ENCODE peak calls at places on chromosomes 13 and 19, in eight cellular contexts. One of them, this sample, is unnamed.

GRCh38 chr19:52735734-52736133 is 890 bp upstream of the ZNF611 start:
- DNase-seq in spleen: peak
- DNase-seq in HCT116: no peak
- DNase-seq in breast epithelium: peak
- DNase-seq in H1: peak
- DNase-seq in GM23338: peak
- DNase-seq in GM12892: no peak
- DNase-seq in Panc1: no peak
- DNase-seq in this sample: no peak

GRCh38 chr13:44906758-44907157 is 82.5 kb downstream of the NUFIP1 start:
- DNase-seq in spleen: no peak
- DNase-seq in HCT116: no peak
- DNase-seq in breast epithelium: no peak
- DNase-seq in H1: no peak
- DNase-seq in GM23338: no peak
- DNase-seq in GM12892: no peak
- DNase-seq in Panc1: no peak
- DNase-seq in this sample: no peak

GRCh38 chr13:49419292-49419691 is 24.6 kb downstream of the CAB39L start:
- DNase-seq in spleen: no peak
- DNase-seq in HCT116: no peak
- DNase-seq in breast epithelium: no peak
- DNase-seq in H1: no peak
- DNase-seq in GM23338: no peak
- DNase-seq in GM12892: no peak
- DNase-seq in Panc1: no peak
- DNase-seq in this sample: no peak

GRCh38 chr19:14544977-14545715 is 15.8 kb downstream of the TECR start:
- DNase-seq in spleen: no peak
- DNase-seq in HCT116: no peak
- DNase-seq in breast epithelium: no peak
- DNase-seq in H1: no peak
- DNase-seq in GM23338: no peak
- DNase-seq in GM12892: no peak
- DNase-seq in Panc1: no peak
- DNase-seq in this sample: no peak

GRCh38 chr13:104577029-104577820 is 1511.0 kb upstream of the SLC10A2 start:
- DNase-seq in spleen: no peak
- DNase-seq in HCT116: no peak
- DNase-seq in breast epithelium: no peak
- DNase-seq in H1: no peak
- DNase-seq in GM23338: no peak
- DNase-seq in GM12892: no peak
- DNase-seq in Panc1: no peak
- DNase-seq in this sample: no peak

GRCh38 chr13:28494861-28495585 is at the start of gene FLT1:
- DNase-seq in spleen: peak
- DNase-seq in HCT116: no peak
- DNase-seq in breast epithelium: no peak
- DNase-seq in H1: peak
- DNase-seq in GM23338: peak
- DNase-seq in GM12892: peak
- DNase-seq in Panc1: no peak
- DNase-seq in this sample: no peak

GRCh38 chr19:18650468-18651001 is 13.7 kb downstream of the KLHL26 start:
- DNase-seq in spleen: no peak
- DNase-seq in HCT116: no peak
- DNase-seq in breast epithelium: no peak
- DNase-seq in H1: no peak
- DNase-seq in GM23338: no peak
- DNase-seq in GM12892: no peak
- DNase-seq in Panc1: no peak
- DNase-seq in this sample: peak

GRCh38 chr13:44870456-44870929 is 118.8 kb downstream of the NUFIP1 start:
- DNase-seq in spleen: no peak
- DNase-seq in HCT116: no peak
- DNase-seq in breast epithelium: peak
- DNase-seq in H1: no peak
- DNase-seq in GM23338: no peak
- DNase-seq in GM12892: no peak
- DNase-seq in Panc1: no peak
- DNase-seq in this sample: no peak

GRCh38 chr19:5014941-5015340 is 46.0 kb downstream of the KDM4B start:
- DNase-seq in spleen: no peak
- DNase-seq in HCT116: no peak
- DNase-seq in breast epithelium: no peak
- DNase-seq in H1: no peak
- DNase-seq in GM23338: no peak
- DNase-seq in GM12892: no peak
- DNase-seq in Panc1: no peak
- DNase-seq in this sample: no peak

GRCh38 chr19:1019616-1019961 is 1.3 kb downstream of the TMEM259 start:
- DNase-seq in spleen: peak
- DNase-seq in HCT116: no peak
- DNase-seq in breast epithelium: no peak
- DNase-seq in H1: no peak
- DNase-seq in GM23338: no peak
- DNase-seq in GM12892: no peak
- DNase-seq in Panc1: no peak
- DNase-seq in this sample: no peak

GRCh38 chr19:13156968-13157882 is 7.0 kb downstream of the IER2 start:
- DNase-seq in spleen: no peak
- DNase-seq in HCT116: no peak
- DNase-seq in breast epithelium: no peak
- DNase-seq in H1: no peak
- DNase-seq in GM23338: no peak
- DNase-seq in GM12892: no peak
- DNase-seq in Panc1: no peak
- DNase-seq in this sample: no peak

GRCh38 chr19:8489591-8490394 is 12.6 kb downstream of the PRAM1 start:
- DNase-seq in spleen: peak
- DNase-seq in HCT116: no peak
- DNase-seq in breast epithelium: peak
- DNase-seq in H1: no peak
- DNase-seq in GM23338: peak
- DNase-seq in GM12892: no peak
- DNase-seq in Panc1: no peak
- DNase-seq in this sample: no peak

GRCh38 chr19:33040994-33041827 is 23.5 kb downstream of the RHPN2 start:
- DNase-seq in spleen: no peak
- DNase-seq in HCT116: peak
- DNase-seq in breast epithelium: no peak
- DNase-seq in H1: no peak
- DNase-seq in GM23338: no peak
- DNase-seq in GM12892: no peak
- DNase-seq in Panc1: peak
- DNase-seq in this sample: no peak

GRCh38 chr19:8526345-8527062 is 12.5 kb upstream of the ZNF414 start:
- DNase-seq in spleen: peak
- DNase-seq in HCT116: peak
- DNase-seq in breast epithelium: peak
- DNase-seq in H1: peak
- DNase-seq in GM23338: peak
- DNase-seq in GM12892: no peak
- DNase-seq in Panc1: no peak
- DNase-seq in this sample: peak

GRCh38 chr13:112674412-112675383 is 15.1 kb upstream of the ATP11A start:
- DNase-seq in spleen: no peak
- DNase-seq in HCT116: no peak
- DNase-seq in breast epithelium: no peak
- DNase-seq in H1: no peak
- DNase-seq in GM23338: no peak
- DNase-seq in GM12892: no peak
- DNase-seq in Panc1: no peak
- DNase-seq in this sample: no peak

GRCh38 chr13:113588394-113589111 is 4.0 kb downstream of the TFDP1 start:
- DNase-seq in spleen: peak
- DNase-seq in HCT116: no peak
- DNase-seq in breast epithelium: no peak
- DNase-seq in H1: no peak
- DNase-seq in GM23338: no peak
- DNase-seq in GM12892: no peak
- DNase-seq in Panc1: no peak
- DNase-seq in this sample: peak

GRCh38 chr13:35478384-35479222 is 2.1 kb upstream of the MAB21L1 start:
- DNase-seq in spleen: peak
- DNase-seq in HCT116: no peak
- DNase-seq in breast epithelium: no peak
- DNase-seq in H1: no peak
- DNase-seq in GM23338: peak
- DNase-seq in GM12892: no peak
- DNase-seq in Panc1: no peak
- DNase-seq in this sample: no peak

GRCh38 chr13:76017861-76018556 is 381.9 kb downstream of the LMO7 start:
- DNase-seq in spleen: no peak
- DNase-seq in HCT116: no peak
- DNase-seq in breast epithelium: no peak
- DNase-seq in H1: no peak
- DNase-seq in GM23338: no peak
- DNase-seq in GM12892: no peak
- DNase-seq in Panc1: no peak
- DNase-seq in this sample: no peak

GRCh38 chr19:16342002-16342715 is 17.5 kb downstream of the KLF2 start:
- DNase-seq in spleen: no peak
- DNase-seq in HCT116: no peak
- DNase-seq in breast epithelium: no peak
- DNase-seq in H1: no peak
- DNase-seq in GM23338: no peak
- DNase-seq in GM12892: no peak
- DNase-seq in Panc1: no peak
- DNase-seq in this sample: no peak

GRCh38 chr19:51970718-51971117 is 15.9 kb downstream of the ZNF350 start:
- DNase-seq in spleen: no peak
- DNase-seq in HCT116: no peak
- DNase-seq in breast epithelium: no peak
- DNase-seq in H1: no peak
- DNase-seq in GM23338: no peak
- DNase-seq in GM12892: no peak
- DNase-seq in Panc1: no peak
- DNase-seq in this sample: no peak

GRCh38 chr19:49614096-49614857 is 23.3 kb downstream of the PRR12 start:
- DNase-seq in spleen: no peak
- DNase-seq in HCT116: no peak
- DNase-seq in breast epithelium: no peak
- DNase-seq in H1: no peak
- DNase-seq in GM23338: no peak
- DNase-seq in GM12892: no peak
- DNase-seq in Panc1: peak
- DNase-seq in this sample: no peak
- TF ChIP-seq POLR2AphosphoS5 in spleen: no peak
- TF ChIP-seq POLR2AphosphoS5 in HCT116: peak
- TF ChIP-seq POLR2AphosphoS5 in breast epithelium: no peak
- TF ChIP-seq POLR2AphosphoS5 in H1: no peak
- TF ChIP-seq POLR2AphosphoS5 in GM23338: no peak
- TF ChIP-seq POLR2AphosphoS5 in GM12892: no peak
- TF ChIP-seq POLR2AphosphoS5 in Panc1: no peak
- TF ChIP-seq POLR2AphosphoS5 in this sample: no peak

DNA sequence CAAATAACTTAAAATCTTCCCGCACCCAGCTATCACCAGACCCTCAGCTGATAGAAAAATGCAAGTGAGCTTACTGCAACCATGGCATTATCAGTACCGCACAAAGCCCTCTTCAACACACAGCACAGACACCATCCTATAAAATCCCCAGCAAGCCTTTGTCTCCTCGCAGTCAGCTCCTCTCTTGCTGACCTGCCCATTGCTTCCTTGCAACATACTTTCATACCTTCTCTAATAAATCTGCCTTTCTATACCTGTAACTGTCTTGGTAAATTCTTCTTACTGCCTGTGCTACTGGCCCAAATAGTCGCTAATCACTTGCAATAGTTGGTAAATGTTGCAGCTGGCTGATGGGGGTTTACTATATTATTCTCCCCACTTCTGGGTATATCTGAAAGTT is 43.3 kb upstream of the FARP1 start:
- DNase-seq in spleen: no peak
- DNase-seq in HCT116: no peak
- DNase-seq in breast epithelium: no peak
- DNase-seq in H1: no peak
- DNase-seq in GM23338: no peak
- DNase-seq in GM12892: no peak
- DNase-seq in Panc1: no peak
- DNase-seq in this sample: no peak
- TF ChIP-seq POLR2AphosphoS5 in spleen: no peak
- TF ChIP-seq POLR2AphosphoS5 in HCT116: no peak
- TF ChIP-seq POLR2AphosphoS5 in breast epithelium: no peak
- TF ChIP-seq POLR2AphosphoS5 in H1: no peak
- TF ChIP-seq POLR2AphosphoS5 in GM23338: no peak
- TF ChIP-seq POLR2AphosphoS5 in GM12892: no peak
- TF ChIP-seq POLR2AphosphoS5 in Panc1: no peak
- TF ChIP-seq POLR2AphosphoS5 in this sample: no peak

DNA sequence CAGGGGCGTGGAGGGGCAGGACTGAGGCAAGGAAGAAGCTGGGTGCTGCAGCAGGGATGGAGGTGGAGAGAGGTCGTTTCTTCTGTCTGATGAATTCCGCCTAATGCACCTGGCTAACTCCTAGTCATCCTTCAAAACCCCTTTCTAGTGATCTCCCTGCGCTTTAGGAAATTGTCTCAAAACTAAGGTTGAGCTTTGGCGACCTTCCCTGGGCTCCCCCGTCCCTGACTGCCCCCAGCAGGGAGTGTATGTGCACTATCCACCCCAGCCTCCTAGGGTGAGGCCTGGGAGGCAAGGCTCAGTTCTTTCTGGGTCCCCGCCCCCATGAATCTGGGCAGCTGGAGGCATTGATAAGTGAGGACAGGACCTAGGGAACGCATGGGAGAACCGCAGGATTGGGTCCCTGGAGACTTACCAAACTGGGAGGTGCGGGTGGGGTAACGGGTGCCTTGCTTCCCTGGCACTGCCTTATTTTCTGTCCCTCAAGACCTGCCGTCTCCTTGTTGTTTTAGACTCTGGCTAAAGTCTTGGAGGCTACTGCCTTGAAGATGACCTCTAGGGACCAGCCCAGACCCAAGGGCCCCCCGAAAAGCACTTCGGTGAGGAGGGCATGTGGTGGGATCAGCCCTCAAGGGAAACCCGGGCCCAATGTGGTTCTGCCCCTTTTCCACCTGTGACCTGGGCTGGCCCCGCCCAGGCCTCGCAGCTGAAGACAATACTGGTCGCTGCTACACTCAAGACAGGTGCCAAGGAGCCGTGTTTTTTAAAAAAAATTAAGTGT is 512 bp downstream of the TLE6 start:
- DNase-seq in spleen: peak
- DNase-seq in HCT116: no peak
- DNase-seq in breast epithelium: no peak
- DNase-seq in H1: no peak
- DNase-seq in GM23338: no peak
- DNase-seq in GM12892: no peak
- DNase-seq in Panc1: no peak
- DNase-seq in this sample: no peak
- TF ChIP-seq POLR2AphosphoS5 in spleen: no peak
- TF ChIP-seq POLR2AphosphoS5 in HCT116: no peak
- TF ChIP-seq POLR2AphosphoS5 in breast epithelium: no peak
- TF ChIP-seq POLR2AphosphoS5 in H1: no peak
- TF ChIP-seq POLR2AphosphoS5 in GM23338: no peak
- TF ChIP-seq POLR2AphosphoS5 in GM12892: no peak
- TF ChIP-seq POLR2AphosphoS5 in Panc1: no peak
- TF ChIP-seq POLR2AphosphoS5 in this sample: no peak

DNA sequence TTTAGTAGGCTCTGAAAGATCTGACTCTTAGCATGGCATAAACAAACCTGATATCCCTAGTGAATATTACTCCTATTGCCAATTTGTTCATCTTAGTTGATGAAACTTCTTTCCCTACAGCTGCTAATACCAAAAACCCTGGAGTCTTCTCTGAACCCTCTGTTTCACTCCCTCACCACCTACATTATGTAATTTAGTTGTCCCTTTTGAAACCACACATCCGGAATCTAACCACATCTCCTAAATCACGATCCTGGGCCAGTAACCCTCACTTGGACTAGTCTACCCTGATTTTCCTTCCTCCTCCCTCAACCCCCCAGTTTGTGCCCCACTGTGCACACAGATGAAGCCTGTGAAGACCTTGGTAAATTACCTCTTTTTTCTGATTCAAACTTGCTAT is 1.2 kb downstream of the ZNF256 start:
- DNase-seq in spleen: no peak
- DNase-seq in HCT116: no peak
- DNase-seq in breast epithelium: no peak
- DNase-seq in H1: no peak
- DNase-seq in GM23338: no peak
- DNase-seq in GM12892: no peak
- DNase-seq in Panc1: no peak
- DNase-seq in this sample: no peak
- TF ChIP-seq POLR2AphosphoS5 in spleen: no peak
- TF ChIP-seq POLR2AphosphoS5 in HCT116: no peak
- TF ChIP-seq POLR2AphosphoS5 in breast epithelium: no peak
- TF ChIP-seq POLR2AphosphoS5 in H1: no peak
- TF ChIP-seq POLR2AphosphoS5 in GM23338: no peak
- TF ChIP-seq POLR2AphosphoS5 in GM12892: no peak
- TF ChIP-seq POLR2AphosphoS5 in Panc1: no peak
- TF ChIP-seq POLR2AphosphoS5 in this sample: no peak

This sample was measured in esophagus muscularis mucosa.